ENCODE peak calls at places on chromosomes 6 and 20, in five cellular contexts. M is astrocyte of the spinal cord, T is Panc1, L is NB4, E is BE2C. R is an unnamed sample.

GRCh38 chr6:149433405-149433804 is 33.3 kb downstream of the SUMO4 start:
- DNase-seq in M (no peak), T (no peak), L (no peak), E (no peak), R (no peak)

GRCh38 chr6:16973545-16974386 is 128.1 kb upstream of the STMND1 start:
- DNase-seq in M (no peak), T (no peak), L (peak), E (no peak), R (no peak)

GRCh38 chr6:138105880-138106664 is 1.1 kb downstream of the PERP start:
- DNase-seq in M (peak), T (no peak), L (no peak), E (no peak), R (peak)

GRCh38 chr6:24798740-24799540 is at the start of gene ARMH2:
- DNase-seq in M (no peak), T (no peak), L (no peak), E (no peak), R (peak)

GRCh38 chr6:143397229-143398222 is 53.0 kb downstream of the ADAT2 start:
- DNase-seq in M (peak), T (no peak), L (no peak), E (no peak), R (peak)

GRCh38 chr6:141443668-141444067 is 689.1 kb upstream of the GJE1 start:
- DNase-seq in M (no peak), T (no peak), L (no peak), E (no peak), R (peak)

GRCh38 chr20:14361509-14362179 is 24.2 kb upstream of the FLRT3 start:
- DNase-seq in M (no peak), T (no peak), L (no peak), E (no peak), R (no peak)

GRCh38 chr20:24633026-24633425 is 163.6 kb downstream of the SYNDIG1 start:
- DNase-seq in M (peak), T (no peak), L (no peak), E (no peak), R (no peak)

GRCh38 chr6:170082531-170083187 is 208.2 kb downstream of the DLL1 start:
- DNase-seq in M (no peak), T (no peak), L (peak), E (no peak), R (no peak)

GRCh38 chr6:148924226-148924989 is 177.6 kb downstream of the UST start:
- DNase-seq in M (no peak), T (no peak), L (no peak), E (no peak), R (no peak)

GRCh38 chr6:110514818-110515217 is 38.4 kb upstream of the SLC22A16 start:
- DNase-seq in M (no peak), T (no peak), L (peak), E (no peak), R (no peak)

GRCh38 chr6:150194200-150194599 is 51.4 kb downstream of the PPP1R14C start:
- DNase-seq in M (no peak), T (no peak), L (no peak), E (no peak), R (no peak)

GRCh38 chr6:7433211-7433610 is 43.6 kb downstream of the RIOK1 start:
- DNase-seq in M (no peak), T (no peak), L (no peak), E (no peak), R (no peak)

GRCh38 chr6:49332781-49333180 is 130.3 kb downstream of the MMUT start:
- DNase-seq in M (no peak), T (no peak), L (no peak), E (no peak), R (no peak)

GRCh38 chr20:56460459-56460858 is 8.0 kb upstream of the RTF2 start:
- DNase-seq in M (no peak), T (no peak), L (no peak), E (no peak), R (no peak)

GRCh38 chr6:164854526-164854925 is 454.9 kb downstream of the C6orf118 start:
- DNase-seq in M (no peak), T (no peak), L (no peak), E (no peak), R (no peak)

GRCh38 chr20:23147964-23148720 is 62.0 kb upstream of the CD93 start:
- DNase-seq in M (peak), T (peak), L (peak), E (no peak), R (peak)

GRCh38 chr6:38137609-38138008 is 318.1 kb downstream of the ZFAND3 start:
- DNase-seq in M (no peak), T (no peak), L (no peak), E (no peak), R (no peak)

GRCh38 chr20:4740774-4741431 is 19.2 kb downstream of the PRND start:
- DNase-seq in M (peak), T (no peak), L (peak), E (peak), R (peak)

GRCh38 chr6:138765896-138766487 is 7.6 kb upstream of the CCDC28A start:
- DNase-seq in M (peak), T (peak), L (peak), E (no peak), R (peak)

GRCh38 chr6:56388414-56388752 is 141.0 kb upstream of the COL21A1 start:
- DNase-seq in M (no peak), T (no peak), L (no peak), E (no peak), R (no peak)

GRCh38 chr6:68572525-68572924 is 62.6 kb upstream of the ADGRB3 start:
- DNase-seq in M (peak), T (peak), L (peak), E (peak), R (no peak)

GRCh38 chr6:111718990-111719389 is 113.3 kb upstream of the TRAF3IP2 start:
- DNase-seq in M (no peak), T (no peak), L (no peak), E (no peak), R (peak)

GRCh38 chr20:45038747-45039469 is 62.0 kb downstream of the KCNS1 start:
- DNase-seq in M (no peak), T (no peak), L (no peak), E (no peak), R (no peak)

GRCh38 chr6:21922086-21922485 is 328.5 kb downstream of the SOX4 start:
- DNase-seq in M (no peak), T (no peak), L (no peak), E (no peak), R (peak)

GRCh38 chr6:106448000-106448426 is 87.5 kb downstream of the CRYBG1 start:
- DNase-seq in M (no peak), T (no peak), L (peak), E (no peak), R (no peak)
- TF ChIP-seq CTCF in M (no peak), T (no peak), L (no peak), E (no peak), R (no peak)

DNA sequence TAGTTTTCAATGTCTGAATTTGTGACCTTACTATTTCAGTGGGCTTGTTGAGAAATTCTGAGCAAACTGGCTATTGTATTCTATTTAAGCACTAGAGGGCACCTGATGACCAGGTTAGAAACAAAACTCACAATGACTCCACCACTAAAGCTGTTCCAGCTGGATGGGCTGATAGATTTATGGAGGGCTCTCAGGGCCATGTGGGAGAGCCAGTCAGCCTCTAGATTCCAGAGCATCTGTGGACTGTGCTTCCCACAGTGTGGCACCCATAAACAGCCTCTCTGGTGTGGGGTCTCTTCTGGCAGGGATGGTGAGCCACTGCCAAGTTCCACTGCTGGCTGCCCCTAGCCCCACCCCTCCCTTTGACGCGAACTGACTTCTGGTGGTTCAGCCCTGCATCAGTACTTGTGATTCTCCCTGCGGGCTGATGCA is 29.2 kb downstream of the C6orf58 start:
- DNase-seq in M (peak), T (no peak), L (peak), E (peak), R (peak)
- TF ChIP-seq CTCF in M (peak), T (peak), L (peak), E (peak), R (peak)

DNA sequence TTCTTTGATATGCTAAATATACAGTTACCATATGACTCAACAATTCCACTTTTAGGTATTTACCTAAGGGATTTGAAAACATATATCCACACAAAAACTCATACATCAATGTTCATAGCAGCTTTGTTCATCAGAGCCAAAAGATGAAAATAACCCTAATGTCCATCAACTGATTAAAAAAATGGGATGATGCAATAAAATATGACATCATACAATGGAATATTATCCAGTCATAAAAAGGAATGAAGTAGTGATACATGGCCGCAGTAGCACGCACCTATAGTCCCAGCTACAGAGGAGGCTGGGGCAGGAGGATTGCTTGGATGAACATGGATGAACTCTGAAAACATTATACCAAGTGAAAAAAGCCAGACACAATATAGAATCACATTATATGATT is 101.4 kb upstream of the SIRPA start:
- DNase-seq in M (no peak), T (no peak), L (no peak), E (no peak), R (no peak)
- TF ChIP-seq CTCF in M (no peak), T (no peak), L (no peak), E (no peak), R (no peak)

GRCh38 chr6:151215999-151216398 is 23.8 kb upstream of the AKAP12 start:
- DNase-seq in M (no peak), T (no peak), L (no peak), E (no peak), R (no peak)
- TF ChIP-seq CTCF in M (no peak), T (no peak), L (no peak), E (no peak), R (no peak)

DNA sequence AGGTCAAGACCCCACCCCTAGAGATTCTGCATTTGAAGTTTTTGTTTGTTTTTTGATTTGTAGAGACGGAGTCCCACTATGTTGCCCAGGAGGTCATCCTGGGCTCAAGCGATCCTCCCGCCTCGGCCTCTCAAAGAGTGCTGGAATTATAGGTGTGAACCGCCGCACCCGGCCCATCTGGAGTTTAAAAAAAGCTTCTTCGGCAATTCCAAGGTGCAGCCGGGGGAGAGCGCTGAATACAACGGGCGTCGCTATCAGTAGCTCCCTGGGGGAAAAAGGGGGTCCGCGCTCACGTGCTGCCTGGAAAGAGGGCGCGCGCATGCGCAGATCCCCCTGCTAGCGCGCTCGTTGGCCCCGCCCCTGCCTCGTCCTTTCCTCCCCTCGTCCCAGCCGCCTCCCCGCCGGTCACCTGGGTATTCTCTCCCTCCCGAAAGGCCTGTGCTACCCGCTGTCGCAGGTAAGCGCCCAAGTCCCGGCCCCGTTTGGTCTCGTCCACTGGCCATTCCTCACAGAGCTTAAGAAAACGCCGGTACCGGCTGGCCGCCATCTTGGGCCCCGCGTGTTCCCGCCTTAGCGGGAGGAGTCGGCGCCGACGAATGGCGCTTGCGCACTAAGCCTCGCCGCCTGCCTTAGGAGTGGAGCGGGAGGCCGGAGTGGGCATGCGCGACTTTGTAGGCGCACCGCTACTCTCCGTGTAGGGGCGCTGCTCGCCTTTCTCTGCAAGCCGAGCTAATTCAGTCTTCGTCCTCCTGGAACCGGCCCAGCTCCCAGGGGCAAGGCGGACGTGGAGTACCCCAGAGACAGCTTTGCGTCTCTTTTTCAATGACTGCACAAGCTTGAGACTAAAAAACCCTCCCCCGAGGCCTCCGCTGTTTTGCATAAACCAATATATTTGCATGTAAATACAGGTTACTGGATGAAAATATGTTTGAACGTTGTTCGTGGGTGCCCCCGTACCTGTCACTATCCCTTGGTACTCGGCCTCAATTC is at the start of gene UQCC2:
- DNase-seq in M (peak), T (peak), L (peak), E (peak), R (peak)
- TF ChIP-seq CTCF in M (peak), T (peak), L (peak), E (peak), R (peak)